ENCODE peak calls at places on chromosomes 7 and 10, in six cellular contexts. A is dorsolateral prefrontal cortex, T is fibroblast of lung, L is ovary, M is Peyer's patch, B is HCT116. E is an unnamed sample.

GRCh38 chr7:154841731-154842331 is 161.1 kb downstream of the PAXIP1 start:
- DNase-seq in A (no peak), T (no peak), L (no peak), M (no peak), B (no peak), E (no peak)

GRCh38 chr7:156064921-156065386 is 252.7 kb upstream of the SHH start:
- DNase-seq in A (no peak), T (peak), L (no peak), M (no peak), B (no peak), E (peak)

GRCh38 chr10:48598243-48598935 is 6.5 kb downstream of the ARHGAP22 start:
- DNase-seq in A (peak), T (no peak), L (no peak), M (no peak), B (no peak), E (peak)

GRCh38 chr7:2657208-2657607 is 25.4 kb downstream of the TTYH3 start:
- DNase-seq in A (no peak), T (no peak), L (no peak), M (no peak), B (no peak), E (no peak)

GRCh38 chr7:123643495-123644428 is 11.9 kb upstream of the LMOD2 start:
- DNase-seq in A (no peak), T (peak), L (no peak), M (no peak), B (peak), E (peak)

GRCh38 chr7:152737833-152738232 is 21.7 kb upstream of the ACTR3B start:
- DNase-seq in A (no peak), T (no peak), L (no peak), M (no peak), B (no peak), E (no peak)

GRCh38 chr7:14836571-14837189 is 65.9 kb downstream of the DGKB start:
- DNase-seq in A (peak), T (peak), L (no peak), M (no peak), B (peak), E (no peak)

GRCh38 chr10:128629111-128630096 is 503.2 kb upstream of the MKI67 start:
- DNase-seq in A (no peak), T (peak), L (no peak), M (no peak), B (peak), E (no peak)

GRCh38 chr7:18520450-18521235 is 25.1 kb downstream of the HDAC9 start:
- DNase-seq in A (no peak), T (peak), L (no peak), M (no peak), B (no peak), E (no peak)

GRCh38 chr10:110616493-110617033 is 27.6 kb upstream of the RBM20 start:
- DNase-seq in A (no peak), T (no peak), L (no peak), M (no peak), B (no peak), E (no peak)

GRCh38 chr7:80312139-80312661 is 177.6 kb downstream of the GNAI1 start:
- DNase-seq in A (no peak), T (peak), L (no peak), M (no peak), B (no peak), E (no peak)

GRCh38 chr7:103857435-103857834 is 132.0 kb downstream of the RELN start:
- DNase-seq in A (no peak), T (no peak), L (no peak), M (no peak), B (no peak), E (no peak)

GRCh38 chr7:84231157-84231556 is 36.6 kb upstream of the SEMA3A start:
- DNase-seq in A (no peak), T (peak), L (no peak), M (no peak), B (no peak), E (no peak)

GRCh38 chr7:47232751-47233412 is 349.0 kb downstream of the TNS3 start:
- DNase-seq in A (no peak), T (peak), L (no peak), M (no peak), B (no peak), E (no peak)

GRCh38 chr7:46173526-46174191 is 252.6 kb upstream of the IGFBP3 start:
- DNase-seq in A (no peak), T (peak), L (peak), M (no peak), B (no peak), E (no peak)

GRCh38 chr7:114293289-114294012 is 121.2 kb upstream of the FOXP2 start:
- DNase-seq in A (no peak), T (no peak), L (no peak), M (no peak), B (no peak), E (no peak)

GRCh38 chr7:159130820-159131219 is 13.8 kb downstream of the VIPR2 start:
- DNase-seq in A (no peak), T (no peak), L (no peak), M (no peak), B (no peak), E (no peak)

GRCh38 chr7:157306836-157307533 is 29.8 kb upstream of the DNAJB6 start:
- DNase-seq in A (no peak), T (no peak), L (no peak), M (no peak), B (no peak), E (no peak)
- H3K27ac ChIP-seq in A (no peak), T (no peak), L (no peak), M (no peak), B (no peak), E (no peak)

GRCh38 chr10:45553613-45554012 is 119.0 kb downstream of the ZFAND4 start:
- DNase-seq in A (no peak), T (no peak), L (no peak), M (no peak), B (no peak), E (no peak)
- TF ChIP-seq CTCF in A (no peak), T (no peak), L (no peak), M (no peak), B (no peak), E (no peak)

GRCh38 chr7:7209412-7210050 is 27.2 kb downstream of the C1GALT1 start:
- DNase-seq in A (no peak), T (no peak), L (no peak), M (no peak), B (no peak), E (no peak)
- H3K27ac ChIP-seq in A (no peak), T (no peak), L (no peak), M (no peak), B (no peak), E (no peak)

GRCh38 chr7:33091641-33092191 is 17.5 kb downstream of the RP9 start:
- DNase-seq in A (no peak), T (no peak), L (no peak), M (no peak), B (no peak), E (no peak)
- TF ChIP-seq CTCF in A (no peak), T (no peak), L (no peak), M (no peak), B (no peak), E (no peak)

DNA sequence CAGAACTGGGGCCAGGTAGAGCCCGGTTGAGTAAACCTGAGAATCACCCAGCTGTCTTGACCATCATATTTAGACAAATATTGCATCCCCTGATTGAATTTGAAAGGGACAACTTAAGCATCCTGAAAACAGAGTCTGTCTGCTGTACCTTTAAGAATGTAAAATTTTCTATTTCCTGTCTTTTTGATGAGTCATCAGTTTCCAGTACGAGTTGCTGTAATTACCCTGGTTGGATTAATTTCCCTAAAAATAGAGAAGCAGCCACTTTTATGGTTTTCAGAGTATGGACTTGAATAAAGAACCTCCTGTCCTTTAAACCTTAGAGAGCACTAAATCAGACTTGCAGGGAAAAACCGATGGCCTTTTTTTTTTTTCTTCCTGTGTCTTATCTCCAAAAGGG is 164.6 kb upstream of the SH2B2 start:
- DNase-seq in A (no peak), T (peak), L (no peak), M (no peak), B (no peak), E (peak)
- H3K27ac ChIP-seq in A (no peak), T (peak), L (peak), M (peak), B (peak), E (peak)

GRCh38 chr10:102726274-102726673 is 11.8 kb downstream of the SFXN2 start:
- DNase-seq in A (no peak), T (no peak), L (no peak), M (no peak), B (no peak), E (no peak)
- TF ChIP-seq CTCF in A (no peak), T (no peak), L (no peak), M (no peak), B (no peak), E (no peak)

GRCh38 chr10:43389867-43390266 is 18.4 kb downstream of the FXYD4 start:
- DNase-seq in A (peak), T (no peak), L (peak), M (no peak), B (no peak), E (no peak)
- H3K27ac ChIP-seq in A (peak), T (no peak), L (no peak), M (peak), B (no peak), E (no peak)

GRCh38 chr10:102101152-102101551 is 19.0 kb downstream of the LDB1 start:
- DNase-seq in A (no peak), T (no peak), L (no peak), M (no peak), B (peak), E (no peak)
- TF ChIP-seq CTCF in A (no peak), T (no peak), L (no peak), M (no peak), B (peak), E (peak)

GRCh38 chr7:21971780-21972396 is 26.2 kb upstream of the CDCA7L start:
- DNase-seq in A (no peak), T (no peak), L (no peak), M (no peak), B (peak), E (peak)
- H3K27ac ChIP-seq in A (no peak), T (no peak), L (no peak), M (no peak), B (peak), E (no peak)

DNA sequence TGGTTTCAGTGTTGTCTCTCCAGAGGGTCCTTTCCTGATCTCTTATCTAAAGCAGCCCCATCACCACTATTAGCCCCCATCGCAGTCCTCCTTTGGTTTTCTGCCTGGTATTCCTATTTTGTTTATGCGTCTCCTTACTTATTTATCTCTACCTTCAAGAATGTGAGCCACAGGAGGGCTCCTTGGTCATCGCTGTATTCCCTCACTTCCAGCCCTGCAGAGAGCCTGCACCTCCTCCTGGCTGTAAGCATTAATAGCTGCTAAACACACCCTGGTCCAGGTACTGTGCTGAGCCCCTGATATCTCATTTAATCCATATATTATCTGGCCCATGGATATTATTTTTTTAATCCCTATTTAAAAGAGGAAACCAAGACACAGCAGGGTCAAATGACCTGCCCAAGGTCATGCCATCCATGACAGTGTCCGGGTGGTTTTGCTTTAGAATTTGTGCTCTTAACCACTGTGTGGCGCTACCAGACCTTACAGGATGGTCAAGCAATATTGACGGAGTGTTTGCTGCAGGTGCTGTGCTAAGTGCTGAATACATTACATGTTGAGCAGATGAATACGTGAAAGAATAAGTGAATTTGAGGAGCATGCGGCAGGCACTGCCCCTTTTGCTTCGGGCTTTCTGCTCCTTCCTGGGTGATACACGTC is 227.2 kb downstream of the ADAM12 start:
- DNase-seq in A (no peak), T (no peak), L (no peak), M (no peak), B (peak), E (no peak)
- TF ChIP-seq CTCF in A (no peak), T (no peak), L (no peak), M (no peak), B (peak), E (no peak)